ENCODE peak calls at places on chromosomes 11 and 22, in four cellular contexts. F is kidney tubule cell; Z is activated CD4-positive, alpha-beta T cell treated with anti-CD3 and anti-CD28 coated beads for 36 hours; M is stimulated activated CD8-positive, alpha-beta memory T cell treated with anti-CD3 and anti-CD28 coated beads, Interleukin-12 subunit alpha, Interleukin-12 subunit beta, amount 100 ng/mL, for 4 hours. J is an unnamed sample.

GRCh38 chr22:19848298-19849224 is 6.1 kb downstream of the GNB1L start:
- DNase-seq in F (peak; percentile 84), Z (no peak), M (no peak), J (peak; percentile 86)

GRCh38 chr11:134258577-134258976 is 5.2 kb downstream of the ACAD8 start:
- DNase-seq in F (no peak), Z (no peak), M (no peak), J (peak; percentile 46)

GRCh38 chr11:127074151-127074761 is 73.7 kb upstream of the KIRREL3 start:
- DNase-seq in F (peak; percentile 86), Z (peak; percentile 10), M (no peak), J (no peak)

GRCh38 chr11:111833524-111833923 is 37.9 kb downstream of the ALG9 start:
- DNase-seq in F (no peak), Z (no peak), M (no peak), J (no peak)

GRCh38 chr22:33927752-33928151 is 7.5 kb upstream of the LARGE1 start:
- DNase-seq in F (no peak), Z (no peak), M (no peak), J (no peak)

GRCh38 chr11:103898577-103899336 is 137.7 kb upstream of the DDI1 start:
- DNase-seq in F (no peak), Z (no peak), M (no peak), J (no peak)

GRCh38 chr11:129372609-129373488 is 2.8 kb upstream of the BARX2 start:
- DNase-seq in F (no peak), Z (peak; percentile 23), M (no peak), J (peak; percentile 81)

GRCh38 chr11:74870485-74870884 is 78.4 kb downstream of the XRRA1 start:
- DNase-seq in F (peak; percentile 53), Z (no peak), M (no peak), J (no peak)

GRCh38 chr11:73242291-73243092 is 24.4 kb downstream of the P2RY2 start:
- DNase-seq in F (peak; percentile 81), Z (peak; percentile 87), M (peak; percentile 49), J (peak; percentile 81)

GRCh38 chr11:11909727-11910126 is 68.0 kb downstream of the USP47 start:
- DNase-seq in F (peak; percentile 4), Z (no peak), M (no peak), J (no peak)

GRCh38 chr11:64000026-64000739 is 13.9 kb downstream of the OTUB1 start:
- DNase-seq in F (peak; percentile 69), Z (peak; percentile 86), M (peak; percentile 59), J (peak; percentile 63)

GRCh38 chr11:44860346-44860745 is 90.3 kb downstream of the TP53I11 start:
- DNase-seq in F (no peak), Z (no peak), M (no peak), J (no peak)

GRCh38 chr22:17285661-17286060 is 66.4 kb upstream of the ADA2 start:
- DNase-seq in F (no peak), Z (no peak), M (no peak), J (no peak)